ENCODE peak calls at places on chromosomes 5 and 9, in five cellular contexts. R is stimulated activated CD4-positive, alpha-beta T cell treated with anti-CD3 and anti-CD28 coated beads, TNF-alpha, amount 100 ng/mL, for 48 hours; E is activated CD8-positive, alpha-beta memory T cell treated with anti-CD3 and anti-CD28 coated beads for 24 hours; D is NCI-H774; Q is colonic mucosa. Z is an unnamed sample.

GRCh38 chr5:40221796-40222195 is 457.9 kb upstream of the PTGER4 start:
- DNase-seq in R (no peak), E (no peak), D (no peak), Q (no peak), Z (no peak)

GRCh38 chr5:79105868-79106267 is 5.7 kb upstream of the BHMT start:
- DNase-seq in R (no peak), E (no peak), D (no peak), Q (no peak), Z (no peak)

GRCh38 chr5:90654235-90654634 is 95.6 kb downstream of the ADGRV1 start:
- DNase-seq in R (no peak), E (no peak), D (no peak), Q (no peak), Z (no peak)

GRCh38 chr5:1760656-1761452 is 38.8 kb downstream of the MRPL36 start:
- DNase-seq in R (no peak), E (peak), D (no peak), Q (no peak), Z (no peak)

GRCh38 chr9:116156621-116157314 is 3.2 kb downstream of the PAPPA start:
- DNase-seq in R (no peak), E (no peak), D (peak), Q (peak), Z (peak)

GRCh38 chr5:24832021-24832420 is 187.2 kb upstream of the CDH10 start:
- DNase-seq in R (no peak), E (no peak), D (no peak), Q (no peak), Z (no peak)

GRCh38 chr9:70438341-70438924 is 24.0 kb upstream of the KLF9 start:
- DNase-seq in R (no peak), E (no peak), D (no peak), Q (peak), Z (peak)

GRCh38 chr5:1180841-1181271 is 20.5 kb upstream of the SLC6A19 start:
- DNase-seq in R (no peak), E (no peak), D (no peak), Q (no peak), Z (no peak)

GRCh38 chr5:109694451-109694891 is 4.7 kb downstream of the MAN2A1 start:
- DNase-seq in R (no peak), E (no peak), D (no peak), Q (no peak), Z (peak)

GRCh38 chr5:1409386-1410110 is 35.7 kb downstream of the SLC6A3 start:
- DNase-seq in R (no peak), E (no peak), D (no peak), Q (no peak), Z (no peak)

GRCh38 chr9:36074870-36075532 is 38.3 kb downstream of the RECK start:
- DNase-seq in R (no peak), E (no peak), D (no peak), Q (peak), Z (peak)

GRCh38 chr9:129338701-129339445 is 160.8 kb upstream of the IER5L start:
- DNase-seq in R (no peak), E (no peak), D (no peak), Q (no peak), Z (no peak)

GRCh38 chr5:107542428-107542827 is 128.3 kb downstream of the EFNA5 start:
- DNase-seq in R (no peak), E (no peak), D (peak), Q (peak), Z (peak)

GRCh38 chr5:96013254-96013653 is 51.6 kb upstream of the ELL2 start:
- DNase-seq in R (no peak), E (no peak), D (no peak), Q (no peak), Z (no peak)

GRCh38 chr5:1907616-1908015 is 24.9 kb upstream of the IRX4 start:
- DNase-seq in R (no peak), E (no peak), D (no peak), Q (no peak), Z (no peak)

GRCh38 chr5:7494446-7495132 is 98.7 kb downstream of the ADCY2 start:
- DNase-seq in R (no peak), E (no peak), D (no peak), Q (no peak), Z (no peak)

GRCh38 chr9:33143241-33143642 is 23.9 kb downstream of the B4GALT1 start:
- DNase-seq in R (no peak), E (no peak), D (no peak), Q (no peak), Z (no peak)

GRCh38 chr9:20786807-20787206 is 102.7 kb downstream of the FOCAD start:
- DNase-seq in R (no peak), E (no peak), D (no peak), Q (no peak), Z (no peak)

GRCh38 chr9:95250462-95251058 is 66.9 kb downstream of the FANCC start:
- DNase-seq in R (no peak), E (no peak), D (no peak), Q (no peak), Z (no peak)

GRCh38 chr5:14374100-14374499 is 207.5 kb upstream of the OTULINL start:
- DNase-seq in R (no peak), E (no peak), D (no peak), Q (no peak), Z (no peak)

GRCh38 chr5:171680485-171680884 is 105.1 kb upstream of the SMIM23 start:
- DNase-seq in R (no peak), E (no peak), D (no peak), Q (no peak), Z (no peak)

GRCh38 chr9:137493163-137494103 is 34.3 kb upstream of the NSMF start:
- DNase-seq in R (no peak), E (no peak), D (no peak), Q (no peak), Z (no peak)

GRCh38 chr9:69918317-69918716 is 97.7 kb downstream of the CFAP95 start:
- DNase-seq in R (no peak), E (no peak), D (no peak), Q (no peak), Z (no peak)

GRCh38 chr9:69585571-69585970 is 86.6 kb downstream of the APBA1 start:
- DNase-seq in R (no peak), E (no peak), D (no peak), Q (no peak), Z (no peak)

GRCh38 chr5:102313907-102314306 is 17.8 kb upstream of the SLCO4C1 start:
- DNase-seq in R (no peak), E (no peak), D (no peak), Q (no peak), Z (no peak)

GRCh38 chr9:11471321-11471720 is 858.5 kb upstream of the PTPRD start:
- DNase-seq in R (no peak), E (no peak), D (no peak), Q (no peak), Z (no peak)

GRCh38 chr5:65087154-65087553 is 318.4 kb downstream of the CWC27 start:
- DNase-seq in R (no peak), E (no peak), D (no peak), Q (no peak), Z (no peak)

GRCh38 chr5:142726188-142726731 is 40.4 kb upstream of the FGF1 start:
- DNase-seq in R (no peak), E (no peak), D (no peak), Q (no peak), Z (no peak)

GRCh38 chr5:179668404-179668803 is 12.4 kb downstream of the CBY3 start:
- DNase-seq in R (peak), E (no peak), D (peak), Q (peak), Z (peak)

GRCh38 chr9:35738186-35738585 is 5.7 kb downstream of the CREB3 start:
- DNase-seq in R (no peak), E (no peak), D (no peak), Q (no peak), Z (no peak)

GRCh38 chr5:172412724-172413260 is 41.5 kb downstream of the SH3PXD2B start:
- DNase-seq in R (peak), E (no peak), D (no peak), Q (peak), Z (peak)

GRCh38 chr5:147216552-147217154 is 18.2 kb upstream of the STK32A start:
- DNase-seq in R (no peak), E (no peak), D (peak), Q (no peak), Z (no peak)

GRCh38 chr5:8436919-8437318 is 568.0 kb downstream of the MTRR start:
- DNase-seq in R (no peak), E (no peak), D (no peak), Q (no peak), Z (no peak)

Z was measured in small intestine.